ENCODE peak calls at places on chromosomes 13 and 19, in nine cellular contexts. L is HCT116, I is Peyer's patch, N is RWPE2, M is SJCRH30, E is heart right ventricle, R is hepatocyte, P is A549, Y is tibial artery. H is an unnamed sample.

GRCh38 chr19:2534374-2535050 is 58.6 kb downstream of the GADD45B start:
- DNase-seq in L (no peak), I (no peak), N (no peak), M (no peak), E (no peak), R (no peak), P (no peak), Y (no peak), H (no peak)

GRCh38 chr19:31330761-31331160 is 18.5 kb downstream of the TSHZ3 start:
- DNase-seq in L (no peak), I (no peak), N (no peak), M (no peak), E (no peak), R (no peak), P (no peak), Y (no peak), H (no peak)

GRCh38 chr13:110312669-110313031 is 5.6 kb downstream of the COL4A2 start:
- DNase-seq in L (no peak), I (no peak), N (no peak), M (no peak), E (no peak), R (peak; percentile 85), P (no peak), Y (no peak), H (peak; percentile 98)

GRCh38 chr19:928471-929259 is 2.8 kb downstream of the ARID3A start:
- DNase-seq in L (no peak), I (no peak), N (peak; percentile 44), M (no peak), E (peak; percentile 28), R (peak; percentile 86), P (no peak), Y (no peak), H (peak; percentile 98)

GRCh38 chr13:43487459-43487858 is 299.3 kb downstream of the ENOX1 start:
- DNase-seq in L (no peak), I (no peak), N (no peak), M (no peak), E (no peak), R (no peak), P (no peak), Y (no peak), H (no peak)

GRCh38 chr13:24452044-24452443 is 60.5 kb downstream of the PARP4 start:
- DNase-seq in L (no peak), I (no peak), N (no peak), M (no peak), E (no peak), R (no peak), P (no peak), Y (no peak), H (no peak)

GRCh38 chr19:14472202-14472961 is 2.8 kb downstream of the PTGER1 start:
- DNase-seq in L (peak; percentile 22), I (peak; percentile 87), N (no peak), M (no peak), E (peak; percentile 83), R (peak; percentile 85), P (peak; percentile 57), Y (peak; percentile 65), H (peak; percentile 64)

GRCh38 chr19:20558011-20558410 is 7.6 kb downstream of the ZNF737 start:
- DNase-seq in L (no peak), I (no peak), N (no peak), M (peak; percentile 22), E (peak; percentile 18), R (no peak), P (no peak), Y (no peak), H (peak; percentile 8)

GRCh38 chr19:54473071-54473941 is at the start of gene CDC42EP5:
- DNase-seq in L (no peak), I (peak; percentile 80), N (no peak), M (peak; percentile 55), E (peak; percentile 76), R (peak; percentile 93), P (no peak), Y (peak; percentile 76), H (peak; percentile 60)

GRCh38 chr19:15378529-15379082 is 981 bp downstream of the AKAP8 start:
- DNase-seq in L (no peak), I (peak; percentile 76), N (no peak), M (peak; percentile 81), E (no peak), R (peak; percentile 77), P (peak; percentile 18), Y (peak; percentile 30), H (peak; percentile 50)

GRCh38 chr13:27053902-27054595 is 117.6 kb downstream of the USP12 start:
- DNase-seq in L (peak; percentile 41), I (no peak), N (no peak), M (no peak), E (no peak), R (no peak), P (no peak), Y (no peak), H (peak; percentile 41)
- H3K27ac ChIP-seq in L (no peak overlapping the region), I (no peak overlapping the region), N (peak overlapping the region; percentile 33), M (no peak overlapping the region), E (no peak overlapping the region), R (no peak overlapping the region), P (no peak overlapping the region), Y (no peak overlapping the region), H (peak overlapping the region; percentile 61)

DNA sequence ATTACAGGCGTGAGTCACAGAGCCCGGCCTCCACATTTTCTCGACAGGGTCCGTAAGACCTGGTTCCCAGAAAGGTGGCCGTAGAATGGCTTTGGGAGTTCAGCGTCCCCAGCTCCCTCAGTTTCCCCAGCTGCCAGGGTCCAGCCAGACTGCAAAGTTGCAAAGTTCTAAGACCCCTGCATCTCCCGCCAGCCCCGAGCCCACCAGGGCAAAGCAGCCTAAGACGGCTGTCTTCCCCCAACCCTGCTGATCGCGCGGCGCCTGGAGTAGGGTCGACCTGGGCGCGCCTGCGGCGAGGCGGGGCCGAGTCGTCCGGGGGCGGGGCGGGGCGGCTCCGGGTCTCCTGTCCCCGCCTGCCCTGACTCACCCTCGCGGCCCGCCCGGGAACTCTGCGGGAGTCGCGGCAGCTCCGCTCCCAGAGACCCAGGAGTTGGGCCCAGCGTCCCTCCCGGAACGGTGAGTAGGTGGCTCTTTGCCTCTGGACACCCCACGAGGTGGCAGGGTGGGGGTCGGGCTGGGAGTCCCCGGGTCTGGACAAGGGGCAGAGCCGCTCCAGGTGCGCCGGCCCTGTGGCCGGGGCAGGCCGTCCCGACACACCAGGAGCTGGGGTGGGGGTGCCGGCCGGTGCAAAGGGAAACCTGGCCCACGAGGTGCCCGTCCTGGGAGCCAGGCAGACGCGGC is at the start of gene LRRC8E:
- DNase-seq in L (no peak), I (peak; percentile 79), N (no peak), M (no peak), E (no peak), R (peak; percentile 89), P (peak; percentile 62), Y (no peak), H (peak; percentile 73)
- H3K27ac ChIP-seq in L (peak within 1 kb of the TSS; percentile 76), I (no peak within 1 kb of the TSS), N (no peak within 1 kb of the TSS), M (no peak within 1 kb of the TSS), E (no peak within 1 kb of the TSS), R (no peak within 1 kb of the TSS), P (peak within 1 kb of the TSS; percentile 83), Y (no peak within 1 kb of the TSS), H (no peak within 1 kb of the TSS)

DNA sequence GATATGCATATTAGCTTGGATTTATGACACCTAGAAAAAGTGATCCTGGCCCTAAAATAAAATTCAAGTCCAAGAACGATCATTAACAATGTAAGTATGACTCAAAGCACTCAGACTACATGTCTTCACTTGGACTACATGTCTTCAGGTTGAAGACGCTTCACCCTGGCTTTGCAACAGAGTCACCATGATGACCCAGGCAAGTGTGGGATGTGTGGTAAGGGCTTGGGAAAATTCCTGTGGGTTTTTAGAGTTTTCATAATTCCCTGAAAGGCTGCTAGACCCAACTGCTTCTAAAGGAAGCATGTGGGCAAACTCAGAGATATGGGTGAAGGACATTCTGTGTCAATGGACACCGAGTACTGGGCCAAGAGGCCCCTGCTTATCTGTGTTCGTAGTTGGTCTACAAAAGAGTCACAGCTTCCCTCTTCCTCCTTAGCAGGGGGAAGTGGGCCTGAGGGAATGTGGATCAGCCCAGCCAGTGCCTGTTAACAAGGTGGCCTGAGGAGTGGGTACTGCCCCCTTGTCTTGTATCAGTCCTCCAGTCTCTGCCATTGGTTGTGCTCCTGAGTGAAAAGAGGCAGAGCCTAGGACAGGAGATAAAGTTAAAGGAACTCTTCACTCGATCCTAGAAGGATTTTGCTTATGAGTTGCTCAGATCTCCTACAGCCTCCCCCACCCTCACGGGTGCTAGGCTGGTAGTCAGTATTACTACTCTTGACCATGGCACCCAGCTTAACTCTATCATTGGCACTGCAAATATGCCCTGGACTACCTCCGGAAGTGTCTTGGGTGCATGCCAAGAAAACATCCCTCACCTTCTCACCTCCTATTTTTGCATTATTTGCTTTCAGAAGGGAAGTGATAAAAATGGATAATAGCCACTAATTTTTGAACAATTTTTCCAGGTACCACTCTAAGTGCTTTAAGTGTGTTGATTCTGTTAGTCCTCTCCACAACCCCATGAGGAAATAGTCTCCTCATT is 406.3 kb downstream of the COG6 start:
- DNase-seq in L (no peak), I (no peak), N (no peak), M (no peak), E (no peak), R (no peak), P (no peak), Y (no peak), H (no peak)
- H3K27ac ChIP-seq in L (no peak overlapping the region), I (no peak overlapping the region), N (no peak overlapping the region), M (no peak overlapping the region), E (no peak overlapping the region), R (peak overlapping the region; percentile 76), P (no peak overlapping the region), Y (no peak overlapping the region), H (no peak overlapping the region)

GRCh38 chr13:98206946-98207345 is 29.9 kb upstream of the RNF113B start:
- DNase-seq in L (no peak), I (no peak), N (no peak), M (no peak), E (no peak), R (no peak), P (no peak), Y (no peak), H (peak; percentile 75)

GRCh38 chr13:98203641-98204326 is 26.7 kb upstream of the RNF113B start:
- DNase-seq in L (no peak), I (no peak), N (no peak), M (no peak), E (no peak), R (no peak), P (no peak), Y (no peak), H (no peak)

GRCh38 chr13:98208606-98209005 is 31.5 kb upstream of the RNF113B start:
- DNase-seq in L (no peak), I (no peak), N (no peak), M (no peak), E (no peak), R (no peak), P (no peak), Y (no peak), H (no peak)

GRCh38 chr13:98204546-98204945 is 27.5 kb upstream of the RNF113B start:
- DNase-seq in L (no peak), I (no peak), N (no peak), M (no peak), E (no peak), R (no peak), P (no peak), Y (no peak), H (peak; percentile 78)

GRCh38 chr13:98207411-98207810 is 30.3 kb upstream of the RNF113B start:
- DNase-seq in L (no peak), I (no peak), N (no peak), M (no peak), E (no peak), R (no peak), P (no peak), Y (no peak), H (no peak)
- H3K27ac ChIP-seq in L (no peak overlapping the region), I (no peak overlapping the region), N (peak overlapping the region; percentile 10), M (no peak overlapping the region), E (peak overlapping the region; percentile 87), R (peak overlapping the region; percentile 59), P (no peak overlapping the region), Y (peak overlapping the region; percentile 47), H (peak overlapping the region; percentile 6)

H was measured in trophoblast cell.